ENCODE peak calls at places on chromosome 15, in four cellular contexts. O, B, Z and L are unnamed samples.

GRCh38 chr15:59993041-59993750 is 10.9 kb upstream of the FOXB1 start:
- DNase-seq in O (no peak), B (no peak), Z (no peak), L (no peak)

GRCh38 chr15:101393172-101393571 is 96.3 kb downstream of the PCSK6 start:
- DNase-seq in O (no peak), B (no peak), Z (no peak), L (no peak)

GRCh38 chr15:33963831-33964664 is 4.2 kb upstream of the CHRM5 start:
- DNase-seq in O (peak), B (no peak), Z (no peak), L (peak)

GRCh38 chr15:87365221-87365620 is 891.3 kb downstream of the NTRK3 start:
- DNase-seq in O (no peak), B (no peak), Z (no peak), L (no peak)

GRCh38 chr15:78065284-78065872 is 12.1 kb downstream of the TBC1D2B start:
- DNase-seq in O (no peak), B (peak), Z (no peak), L (no peak)

GRCh38 chr15:42226648-42227047 is 18.5 kb upstream of the VPS39 start:
- DNase-seq in O (no peak), B (no peak), Z (no peak), L (no peak)

GRCh38 chr15:48119277-48119676 is 1.5 kb upstream of the SLC24A5 start:
- DNase-seq in O (no peak), B (no peak), Z (no peak), L (no peak)

GRCh38 chr15:78420220-78420619 is 17.8 kb upstream of the IREB2 start:
- DNase-seq in O (no peak), B (no peak), Z (no peak), L (no peak)

GRCh38 chr15:56045068-56045748 is 51.8 kb upstream of the NEDD4 start:
- DNase-seq in O (no peak), B (no peak), Z (no peak), L (no peak)

GRCh38 chr15:49238342-49238741 is 68.3 kb downstream of the GALK2 start:
- DNase-seq in O (no peak), B (no peak), Z (no peak), L (no peak)

GRCh38 chr15:81175496-81175895 is 21.2 kb upstream of the IL16 start:
- DNase-seq in O (no peak), B (no peak), Z (no peak), L (no peak)

GRCh38 chr15:64187396-64188191 is 24.8 kb upstream of the PPIB start:
- DNase-seq in O (no peak), B (no peak), Z (no peak), L (no peak)

GRCh38 chr15:37078000-37078399 is 22.3 kb downstream of the MEIS2 start:
- DNase-seq in O (no peak), B (no peak), Z (no peak), L (no peak)

GRCh38 chr15:74365619-74366445 is 1.6 kb downstream of the CYP11A1 start:
- DNase-seq in O (no peak), B (peak), Z (no peak), L (no peak)

GRCh38 chr15:52733078-52733477 is 53.9 kb upstream of the ATOSA start:
- DNase-seq in O (no peak), B (peak), Z (no peak), L (peak)

GRCh38 chr15:65550681-65551098 is 20.4 kb downstream of the HACD3 start:
- DNase-seq in O (no peak), B (no peak), Z (no peak), L (no peak)

GRCh38 chr15:88397506-88397905 is 69.7 kb downstream of the MRPL46 start:
- DNase-seq in O (no peak), B (no peak), Z (no peak), L (no peak)

GRCh38 chr15:79898369-79898768 is 1.6 kb upstream of the MTHFS start:
- DNase-seq in O (no peak), B (no peak), Z (no peak), L (no peak)

GRCh38 chr15:79970921-79971434 is at the start of gene BCL2A1:
- DNase-seq in O (peak), B (peak), Z (peak), L (no peak)

GRCh38 chr15:92636401-92636949 is 19.1 kb downstream of the FAM174B start:
- DNase-seq in O (no peak), B (no peak), Z (no peak), L (no peak)

GRCh38 chr15:66609876-66610275 is 44.1 kb upstream of the LCTL start:
- DNase-seq in O (no peak), B (no peak), Z (no peak), L (no peak)

GRCh38 chr15:34691024-34691423 is 63.8 kb downstream of the GJD2 start:
- DNase-seq in O (no peak), B (no peak), Z (no peak), L (no peak)

GRCh38 chr15:101064795-101065569 is 145.8 kb downstream of the LRRK1 start:
- DNase-seq in O (no peak), B (no peak), Z (no peak), L (no peak)

GRCh38 chr15:33846862-33847261 is 121.4 kb upstream of the CHRM5 start:
- DNase-seq in O (no peak), B (no peak), Z (no peak), L (no peak)

GRCh38 chr15:45495588-45495987 is 27.0 kb downstream of the SLC30A4 start:
- DNase-seq in O (no peak), B (no peak), Z (no peak), L (no peak)

GRCh38 chr15:33600161-33600560 is 289.4 kb downstream of the RYR3 start:
- DNase-seq in O (no peak), B (no peak), Z (no peak), L (no peak)

GRCh38 chr15:81480645-81481053 is 106.6 kb upstream of the TMC3 start:
- DNase-seq in O (peak), B (peak), Z (no peak), L (peak)

GRCh38 chr15:27238209-27238608 is 267.2 kb downstream of the GABRG3 start:
- DNase-seq in O (no peak), B (no peak), Z (no peak), L (no peak)

GRCh38 chr15:90479656-90480055 is 50.1 kb upstream of the CRTC3 start:
- DNase-seq in O (no peak), B (peak), Z (no peak), L (no peak)

GRCh38 chr15:83016906-83017305 is 5.5 kb upstream of the C15orf40 start:
- DNase-seq in O (no peak), B (no peak), Z (no peak), L (no peak)

GRCh38 chr15:39860200-39860599 is 59.9 kb downstream of the GPR176 start:
- DNase-seq in O (no peak), B (no peak), Z (no peak), L (no peak)

GRCh38 chr15:43169888-43170287 is 15.3 kb upstream of the CCNDBP1 start:
- DNase-seq in O (no peak), B (no peak), Z (no peak), L (no peak)

GRCh38 chr15:90667063-90667754 is 49.9 kb upstream of the BLM start:
- DNase-seq in O (no peak), B (no peak), Z (no peak), L (no peak)

GRCh38 chr15:94845391-94845718 is 614.0 kb downstream of the MCTP2 start:
- DNase-seq in O (no peak), B (no peak), Z (no peak), L (no peak)
- H3K4me3 ChIP-seq in O (no peak), B (peak), Z (no peak), L (no peak)

GRCh38 chr15:70356919-70357318 is 259.2 kb upstream of the TLE3 start:
- DNase-seq in O (no peak), B (no peak), Z (no peak), L (no peak)

GRCh38 chr15:70357453-70357852 is 259.7 kb upstream of the TLE3 start:
- DNase-seq in O (no peak), B (no peak), Z (no peak), L (no peak)

GRCh38 chr15:70354260-70354894 is 256.7 kb upstream of the TLE3 start:
- DNase-seq in O (no peak), B (no peak), Z (no peak), L (no peak)

GRCh38 chr15:70355275-70355795 is 257.6 kb upstream of the TLE3 start:
- DNase-seq in O (no peak), B (no peak), Z (no peak), L (no peak)

GRCh38 chr15:70356062-70356860 is 258.5 kb upstream of the TLE3 start:
- DNase-seq in O (no peak), B (peak), Z (no peak), L (no peak)
- H3K4me3 ChIP-seq in O (no peak), B (no peak), Z (no peak), L (no peak)

GRCh38 chr15:68204361-68204760 is 771 bp downstream of the CALML4 start:
- DNase-seq in O (no peak), B (no peak), Z (no peak), L (no peak)

GRCh38 chr15:68206711-68207151 is 1.6 kb upstream of the CALML4 start:
- DNase-seq in O (no peak), B (no peak), Z (no peak), L (no peak)

GRCh38 chr15:68205949-68206539 is 912 bp upstream of the CALML4 start:
- DNase-seq in O (no peak), B (peak), Z (no peak), L (no peak)

GRCh38 chr15:68204776-68205557 is at the start of gene CALML4:
- DNase-seq in O (no peak), B (peak), Z (no peak), L (no peak)

GRCh38 chr15:68205558-68205944 is 419 bp upstream of the CALML4 start:
- DNase-seq in O (no peak), B (no peak), Z (no peak), L (no peak)
- H3K4me3 ChIP-seq in O (no peak), B (no peak), Z (no peak), L (no peak)

DNA sequence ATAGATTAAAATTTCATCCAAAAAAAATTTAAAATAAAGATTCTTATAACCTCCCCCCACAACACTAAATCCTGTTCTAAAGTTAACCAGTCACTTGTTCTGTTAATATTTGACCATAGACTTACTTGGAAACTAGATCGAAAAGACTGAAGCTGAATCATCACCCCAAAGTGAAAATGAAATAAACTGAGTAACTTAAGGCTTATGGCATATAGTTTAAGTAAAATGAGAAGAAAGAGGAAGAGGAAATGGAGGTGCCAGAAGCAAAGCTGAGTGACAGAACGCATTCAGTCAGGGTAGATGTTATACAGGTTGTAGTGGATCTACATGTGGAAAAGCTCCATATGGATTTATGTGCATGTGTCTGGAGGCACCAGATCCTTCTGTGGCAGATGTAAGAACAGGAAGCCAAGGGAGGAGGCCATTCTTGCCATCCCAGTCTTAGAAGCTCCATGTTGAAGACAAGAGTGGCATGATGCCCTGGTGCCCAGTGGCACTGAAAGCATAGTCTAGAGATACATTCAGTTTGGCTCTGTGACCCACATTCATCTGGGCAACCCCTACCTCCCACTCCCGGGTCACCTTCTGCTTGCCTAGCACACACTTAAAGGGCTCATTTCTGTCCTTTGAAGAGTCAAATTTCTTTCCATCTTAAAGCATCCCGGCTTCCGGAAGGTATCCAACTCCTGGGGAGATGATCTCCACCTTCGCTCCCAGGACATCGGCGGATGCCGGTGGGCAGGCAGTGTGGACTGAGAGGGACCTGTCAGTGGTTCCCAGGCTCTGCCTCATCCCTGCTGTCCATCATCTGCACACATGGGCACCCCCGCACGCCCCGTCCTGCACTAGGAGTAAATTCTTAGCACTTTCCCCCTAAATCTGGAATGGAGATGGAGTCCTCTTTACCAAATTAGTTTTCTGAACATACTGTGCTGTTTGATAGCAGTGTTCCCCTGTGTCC is 90.8 kb downstream of the NEO1 start:
- DNase-seq in O (no peak), B (no peak), Z (no peak), L (no peak)
- H3K4me3 ChIP-seq in O (no peak), B (no peak), Z (no peak), L (peak)

GRCh38 chr15:75723847-75724660 is 11.4 kb upstream of the CSPG4 start:
- DNase-seq in O (no peak), B (peak), Z (peak), L (peak)
- H3K4me3 ChIP-seq in O (no peak), B (no peak), Z (no peak), L (no peak)